ENCODE peak calls at places on chromosomes 7 and 10, in nine cellular contexts. Z is T-helper 17 cell; W is mesenteric fat pad; J is CD4-positive, CD25-positive, alpha-beta regulatory T cell; S is stomach; T is RWPE1; C is NCI-H460; F is GM12865; V is naive thymus-derived CD8-positive, alpha-beta T cell. O is an unnamed sample.

GRCh38 chr7:67484244-67484751 is 487.7 kb downstream of the TYW1 start:
- DNase-seq in Z (no peak), W (no peak), J (peak), S (peak), T (peak), C (peak), F (peak), V (no peak), O (no peak)

GRCh38 chr7:1108264-1108920 is 20.5 kb downstream of the GPER1 start:
- DNase-seq in Z (no peak), W (no peak), J (no peak), S (no peak), T (no peak), C (no peak), F (no peak), V (no peak), O (no peak)

GRCh38 chr7:130276796-130277762 is 10.4 kb downstream of the CPA2 start:
- DNase-seq in Z (no peak), W (no peak), J (no peak), S (no peak), T (peak), C (no peak), F (peak), V (no peak), O (no peak)

GRCh38 chr10:129761166-129761565 is 202.9 kb downstream of the EBF3 start:
- DNase-seq in Z (no peak), W (peak), J (no peak), S (peak), T (no peak), C (no peak), F (no peak), V (no peak), O (peak)

GRCh38 chr10:32731527-32731926 is 226.5 kb downstream of the ITGB1 start:
- DNase-seq in Z (no peak), W (no peak), J (no peak), S (no peak), T (no peak), C (no peak), F (no peak), V (no peak), O (no peak)

GRCh38 chr10:57699944-57700343 is 567.8 kb downstream of the IPMK start:
- DNase-seq in Z (no peak), W (no peak), J (no peak), S (no peak), T (no peak), C (no peak), F (no peak), V (no peak), O (no peak)

GRCh38 chr10:31961675-31962074 is 33.0 kb upstream of the ARHGAP12 start:
- DNase-seq in Z (no peak), W (no peak), J (no peak), S (no peak), T (peak), C (no peak), F (peak), V (no peak), O (no peak)

GRCh38 chr7:78489851-78490250 is 691.3 kb downstream of the PHTF2 start:
- DNase-seq in Z (no peak), W (no peak), J (no peak), S (no peak), T (no peak), C (no peak), F (no peak), V (no peak), O (no peak)

GRCh38 chr10:101671453-101671852 is 23.5 kb downstream of the FBXW4 start:
- DNase-seq in Z (no peak), W (no peak), J (no peak), S (no peak), T (no peak), C (no peak), F (peak), V (no peak), O (no peak)

O was measured in ascending aorta.